ENCODE peak calls at places on chromosomes 13 and 19, in five cellular contexts. U, G, X, N and D are unnamed samples.

GRCh38 chr13:75685239-75685697 is 49.1 kb downstream of the LMO7 start:
- DNase-seq in U (no peak), G (no peak), X (peak), N (no peak), D (no peak)

GRCh38 chr19:18193388-18194207 is 580 bp downstream of the MPV17L2 start:
- DNase-seq in U (no peak), G (no peak), X (no peak), N (no peak), D (no peak)

GRCh38 chr19:29690842-29691241 is 24.2 kb downstream of the C19orf12 start:
- DNase-seq in U (no peak), G (no peak), X (peak), N (no peak), D (no peak)

GRCh38 chr19:778910-779653 is 18.2 kb upstream of the PTBP1 start:
- DNase-seq in U (peak), G (no peak), X (peak), N (no peak), D (no peak)

GRCh38 chr13:94305934-94306333 is 173.5 kb downstream of the DCT start:
- DNase-seq in U (no peak), G (no peak), X (no peak), N (no peak), D (no peak)

GRCh38 chr13:108621421-108621820 is 8.0 kb upstream of the MYO16 start:
- DNase-seq in U (no peak), G (no peak), X (no peak), N (no peak), D (no peak)

GRCh38 chr19:28644261-28644660 is 568.7 kb downstream of the UQCRFS1 start:
- DNase-seq in U (no peak), G (no peak), X (no peak), N (no peak), D (no peak)

GRCh38 chr13:103351035-103351828 is 285.0 kb upstream of the SLC10A2 start:
- DNase-seq in U (peak), G (no peak), X (peak), N (no peak), D (no peak)

GRCh38 chr13:80211573-80211972 is 129.4 kb downstream of the SPRY2 start:
- DNase-seq in U (no peak), G (no peak), X (no peak), N (no peak), D (no peak)

GRCh38 chr13:90412980-90413379 is 934.5 kb upstream of the MIR17HG start:
- DNase-seq in U (no peak), G (no peak), X (no peak), N (no peak), D (no peak)

GRCh38 chr19:8445488-8446001 is 770 bp downstream of the HNRNPM start:
- DNase-seq in U (peak), G (peak), X (peak), N (peak), D (peak)

GRCh38 chr13:106534844-106535551 is 464 bp downstream of the EFNB2 start:
- DNase-seq in U (no peak), G (peak), X (peak), N (no peak), D (peak)

GRCh38 chr19:18895828-18896341 is at the start of gene CERS1:
- DNase-seq in U (no peak), G (peak), X (no peak), N (no peak), D (peak)

GRCh38 chr13:42038661-42039456 is 9.6 kb upstream of the DGKH start:
- DNase-seq in U (no peak), G (no peak), X (no peak), N (no peak), D (no peak)

GRCh38 chr13:80783926-80784325 is 443.0 kb upstream of the SPRY2 start:
- DNase-seq in U (no peak), G (no peak), X (peak), N (no peak), D (no peak)

GRCh38 chr13:46622918-46623256 is 69.9 kb downstream of the LRCH1 start:
- DNase-seq in U (peak), G (peak), X (peak), N (peak), D (peak)

GRCh38 chr13:48775285-48775684 is 121.6 kb downstream of the CYSLTR2 start:
- DNase-seq in U (no peak), G (no peak), X (no peak), N (no peak), D (no peak)

GRCh38 chr19:41850381-41850780 is 5.5 kb downstream of the DMRTC2 start:
- DNase-seq in U (peak), G (no peak), X (no peak), N (no peak), D (no peak)

GRCh38 chr13:37443538-37443937 is 155.0 kb downstream of the POSTN start:
- DNase-seq in U (no peak), G (no peak), X (peak), N (no peak), D (no peak)

GRCh38 chr19:20664917-20665781 is 3.8 kb upstream of the ZNF626 start:
- DNase-seq in U (peak), G (no peak), X (peak), N (no peak), D (no peak)

GRCh38 chr19:57709616-57710015 is 612 bp upstream of the ZNF154 start:
- DNase-seq in U (no peak), G (no peak), X (no peak), N (no peak), D (no peak)

GRCh38 chr19:18221815-18222725 is 4.2 kb downstream of the PDE4C start:
- DNase-seq in U (no peak), G (no peak), X (no peak), N (no peak), D (no peak)

GRCh38 chr19:15448014-15448777 is 1.6 kb downstream of the WIZ start:
- DNase-seq in U (no peak), G (no peak), X (no peak), N (no peak), D (no peak)

GRCh38 chr19:29731331-29731850 is 16.3 kb upstream of the C19orf12 start:
- DNase-seq in U (no peak), G (no peak), X (no peak), N (no peak), D (no peak)

GRCh38 chr19:12994701-12995595 is at the start of gene NFIX:
- DNase-seq in U (peak), G (peak), X (peak), N (peak), D (no peak)